ENCODE peak calls at places on chromosomes 16 and 17, in five cellular contexts. D is germinal center, T is EH, Z is RWPE1, L is fibroblast of villous mesenchyme. B is an unnamed sample.

GRCh38 chr17:81821603-81822311 is 11.3 kb downstream of the MCRIP1 start:
- DNase-seq in D (no peak), T (peak; percentile 63), Z (no peak), L (peak; percentile 88), B (no peak)

GRCh38 chr16:31052131-31052530 is 18.8 kb downstream of the STX4 start:
- DNase-seq in D (no peak), T (peak; percentile 96), Z (peak; percentile 95), L (peak; percentile 97), B (no peak)

GRCh38 chr16:85259831-85260165 is 147.5 kb upstream of the CIBAR2 start:
- DNase-seq in D (no peak), T (no peak), Z (no peak), L (no peak), B (no peak)

GRCh38 chr17:82086941-82087906 is 10.8 kb downstream of the FASN start:
- DNase-seq in D (no peak), T (no peak), Z (no peak), L (no peak), B (no peak)

GRCh38 chr17:35491417-35491816 is 42.9 kb upstream of the SLFN13 start:
- DNase-seq in D (no peak), T (no peak), Z (no peak), L (no peak), B (no peak)

GRCh38 chr16:16093625-16094332 is 129.5 kb downstream of the ABCC6 start:
- DNase-seq in D (no peak), T (no peak), Z (no peak), L (peak; percentile 27), B (no peak)

GRCh38 chr16:67846320-67847063 is at the start of gene NUTF2:
- DNase-seq in D (peak; percentile 95), T (peak; percentile 93), Z (peak; percentile 92), L (peak; percentile 95), B (peak; percentile 47)

GRCh38 chr16:84117482-84117843 is 721 bp upstream of the MBTPS1 start:
- DNase-seq in D (peak; percentile 49), T (no peak), Z (peak; percentile 11), L (peak; percentile 51), B (no peak)

GRCh38 chr17:75289122-75289831 is at the start of gene SLC25A19:
- DNase-seq in D (peak; percentile 99), T (peak; percentile 99), Z (peak; percentile 100), L (peak; percentile 99), B (peak; percentile 91)

GRCh38 chr17:7562208-7562605 is 488 bp downstream of the SENP3 start:
- DNase-seq in D (no peak), T (no peak), Z (no peak), L (no peak), B (no peak)

GRCh38 chr16:22318690-22319358 is 21.6 kb downstream of the POLR3E start:
- DNase-seq in D (peak; percentile 51), T (peak; percentile 39), Z (peak; percentile 33), L (peak; percentile 27), B (no peak)

GRCh38 chr16:86952769-86953168 is 364.4 kb downstream of the C16orf95 start:
- DNase-seq in D (no peak), T (peak; percentile 70), Z (no peak), L (no peak), B (no peak)

GRCh38 chr17:17783121-17783824 is 53.5 kb downstream of the SREBF1 start:
- DNase-seq in D (peak; percentile 59), T (no peak), Z (peak; percentile 64), L (peak; percentile 48), B (no peak)

GRCh38 chr17:17533901-17534441 is 37.8 kb upstream of the RASD1 start:
- DNase-seq in D (no peak), T (no peak), Z (no peak), L (no peak), B (no peak)

GRCh38 chr17:29581583-29582253 is 7.7 kb downstream of the GIT1 start:
- DNase-seq in D (no peak), T (no peak), Z (peak; percentile 86), L (no peak), B (no peak)

GRCh38 chr16:83779881-83780280 is 27.9 kb upstream of the HSBP1 start:
- DNase-seq in D (no peak), T (peak; percentile 84), Z (no peak), L (peak; percentile 40), B (no peak)

GRCh38 chr16:55495616-55496289 is 13.1 kb upstream of the LPCAT2 start:
- DNase-seq in D (no peak), T (peak; percentile 93), Z (peak; percentile 37), L (peak; percentile 87), B (no peak)

GRCh38 chr17:29561541-29562517 is 5.0 kb downstream of the ABHD15 start:
- DNase-seq in D (no peak), T (no peak), Z (no peak), L (peak; percentile 67), B (no peak)

GRCh38 chr17:76504117-76504516 is 2.9 kb upstream of the RHBDF2 start:
- DNase-seq in D (peak; percentile 36), T (no peak), Z (no peak), L (no peak), B (no peak)

GRCh38 chr17:20300399-20301037 is 166.8 kb downstream of the LGALS9B start:
- DNase-seq in D (no peak), T (peak; percentile 88), Z (no peak), L (peak; percentile 85), B (no peak)

GRCh38 chr17:83076930-83077329 is 2.5 kb upstream of the METRNL start:
- DNase-seq in D (no peak), T (no peak), Z (no peak), L (no peak), B (no peak)

GRCh38 chr16:86747761-86748160 is 169.4 kb downstream of the FOXL1 start:
- DNase-seq in D (no peak), T (no peak), Z (no peak), L (no peak), B (no peak)

GRCh38 chr17:28335959-28336871 is 654 bp downstream of the TNFAIP1 start:
- DNase-seq in D (no peak), T (peak; percentile 94), Z (peak; percentile 80), L (peak; percentile 94), B (no peak)

GRCh38 chr16:50282010-50282538 is 15.7 kb downstream of the ADCY7 start:
- DNase-seq in D (peak; percentile 86), T (no peak), Z (no peak), L (peak; percentile 61), B (no peak)

GRCh38 chr16:89174055-89174827 is 2.7 kb downstream of the CDH15 start:
- DNase-seq in D (no peak), T (no peak), Z (no peak), L (no peak), B (no peak)

GRCh38 chr16:55152875-55153390 is 171.1 kb upstream of the IRX6 start:
- DNase-seq in D (no peak), T (no peak), Z (no peak), L (no peak), B (no peak)

GRCh38 chr17:4520060-4520880 is 21.6 kb downstream of the SPNS2 start:
- DNase-seq in D (no peak), T (no peak), Z (no peak), L (peak; percentile 21), B (no peak)

GRCh38 chr17:1764274-1764673 is 2.4 kb downstream of the SERPINF1 start:
- DNase-seq in D (no peak), T (peak; percentile 85), Z (no peak), L (peak; percentile 98), B (no peak)

GRCh38 chr17:75823257-75824041 is 20.8 kb downstream of the UNC13D start:
- DNase-seq in D (no peak), T (no peak), Z (no peak), L (no peak), B (no peak)

GRCh38 chr16:89159850-89160354 is 11.6 kb upstream of the CDH15 start:
- DNase-seq in D (no peak), T (no peak), Z (no peak), L (no peak), B (no peak)

GRCh38 chr16:54275956-54276355 is 10.6 kb downstream of the IRX3 start:
- DNase-seq in D (no peak), T (no peak), Z (no peak), L (no peak), B (no peak)

B was measured in SK-N-MC.